ENCODE peak calls at places on chromosomes 13 and 19, in seven cellular contexts. H is psoas muscle; G is AG04450; J is adrenal gland; T is tibial nerve; C is CD8-positive, alpha-beta memory T cell; D is uterus. F is an unnamed sample.
A peak's percentile ranks its signal among the peaks of the same experiment; 100 is the strongest.

GRCh38 chr19:6801397-6802086 is 29.0 kb downstream of the VAV1 start:
- DNase-seq in C (peak; percentile 76), D (peak; percentile 29), G (no peak), T (peak; percentile 61), J (peak; percentile 73), H (peak; percentile 79), F (peak; percentile 90)

GRCh38 chr19:6287269-6287885 is 7.6 kb upstream of the MLLT1 start:
- DNase-seq in C (no peak), J (no peak), G (no peak), D (no peak), T (no peak), H (no peak), F (no peak)

GRCh38 chr13:69468624-69469023 is 639.0 kb upstream of the ATXN8OS start:
- DNase-seq in J (no peak), H (no peak), C (no peak), G (no peak), T (no peak), D (no peak), F (no peak)

GRCh38 chr19:7149956-7150705 is 80.6 kb downstream of the ZNF557 start:
- DNase-seq in T (no peak), D (no peak), J (no peak), C (no peak), G (no peak), H (no peak), F (no peak)

GRCh38 chr19:2282062-2282861 is at the start of gene PEAK3:
- DNase-seq in J (peak; percentile 85), C (no peak), G (no peak), D (peak; percentile 49), H (peak; percentile 85), T (peak; percentile 65), F (peak; percentile 81)

GRCh38 chr19:11203194-11204075 is 6.1 kb upstream of the KANK2 start:
- DNase-seq in H (peak; percentile 80), C (peak; percentile 18), J (peak; percentile 95), G (peak; percentile 30), T (peak; percentile 76), D (peak; percentile 93), F (peak; percentile 93)

GRCh38 chr19:38183227-38183914 is 40.7 kb downstream of the DPF1 start:
- DNase-seq in J (no peak), H (peak; percentile 67), C (no peak), T (peak; percentile 17), D (peak; percentile 60), G (no peak), F (peak; percentile 81)

GRCh38 chr19:441213-441823 is 19.5 kb downstream of the SHC2 start:
- DNase-seq in J (no peak), G (no peak), C (no peak), H (peak; percentile 51), T (no peak), D (no peak), F (no peak)

GRCh38 chr13:78147905-78148304 is 229.3 kb upstream of the EDNRB start:
- DNase-seq in G (peak; percentile 27), C (no peak), H (no peak), J (no peak), D (no peak), T (no peak), F (no peak)

GRCh38 chr13:99892189-99892588 is 79.4 kb downstream of the ZIC5 start:
- DNase-seq in T (no peak), H (no peak), C (no peak), G (no peak), J (no peak), D (no peak), F (no peak)

GRCh38 chr13:91100944-91101343 is 246.5 kb upstream of the MIR17HG start:
- DNase-seq in J (no peak), G (no peak), T (no peak), D (no peak), H (no peak), C (no peak), F (no peak)

GRCh38 chr13:80022146-80022545 is 318.8 kb downstream of the SPRY2 start:
- DNase-seq in H (no peak), C (no peak), J (no peak), D (no peak), G (no peak), T (no peak), F (no peak)

GRCh38 chr13:74570834-74571233 is 436.6 kb upstream of the KLF12 start:
- DNase-seq in C (no peak), D (no peak), J (no peak), H (no peak), T (no peak), G (peak; percentile 10), F (no peak)

GRCh38 chr19:55489711-55490477 is 1.7 kb downstream of the SSC5D start:
- DNase-seq in D (peak; percentile 35), C (no peak), G (no peak), J (no peak), T (no peak), H (no peak), F (peak; percentile 76)

GRCh38 chr13:29948246-29948645 is 97.8 kb upstream of the UBL3 start:
- DNase-seq in G (peak; percentile 61), D (no peak), C (no peak), T (no peak), H (no peak), J (no peak), F (no peak)

GRCh38 chr19:1181606-1182005 is 7.5 kb upstream of the SBNO2 start:
- DNase-seq in D (no peak), T (no peak), J (no peak), G (no peak), C (no peak), H (peak; percentile 43), F (no peak)

GRCh38 chr19:55340144-55340783 is 588 bp downstream of the KMT5C start:
- DNase-seq in H (no peak), D (no peak), G (no peak), T (no peak), J (peak; percentile 63), C (peak; percentile 27), F (peak; percentile 73)

GRCh38 chr19:17339088-17339741 is 1.9 kb downstream of the GTPBP3 start:
- DNase-seq in D (no peak), J (no peak), T (no peak), G (no peak), H (no peak), C (no peak), F (peak; percentile 31)

GRCh38 chr19:54208784-54209057 is 8.1 kb downstream of the RPS9 start:
- DNase-seq in G (no peak), T (no peak), J (no peak), H (no peak), D (no peak), C (no peak), F (no peak)

GRCh38 chr19:47471733-47472457 is at the start of gene SLC8A2:
- DNase-seq in C (peak; percentile 45), H (peak; percentile 69), J (peak; percentile 75), G (peak; percentile 54), T (no peak), D (peak; percentile 82), F (peak; percentile 85)

GRCh38 chr13:99836291-99836690 is 135.3 kb downstream of the ZIC5 start:
- DNase-seq in T (no peak), D (no peak), G (no peak), J (no peak), H (no peak), C (no peak), F (no peak)

GRCh38 chr13:97843201-97843600 is 110.3 kb upstream of the IPO5 start:
- DNase-seq in C (no peak), T (no peak), H (no peak), G (no peak), J (no peak), D (no peak), F (no peak)

GRCh38 chr19:7701654-7702457 is at the start of gene FCER2:
- DNase-seq in C (no peak), D (no peak), H (no peak), J (no peak), G (no peak), T (no peak), F (no peak)

DNA sequence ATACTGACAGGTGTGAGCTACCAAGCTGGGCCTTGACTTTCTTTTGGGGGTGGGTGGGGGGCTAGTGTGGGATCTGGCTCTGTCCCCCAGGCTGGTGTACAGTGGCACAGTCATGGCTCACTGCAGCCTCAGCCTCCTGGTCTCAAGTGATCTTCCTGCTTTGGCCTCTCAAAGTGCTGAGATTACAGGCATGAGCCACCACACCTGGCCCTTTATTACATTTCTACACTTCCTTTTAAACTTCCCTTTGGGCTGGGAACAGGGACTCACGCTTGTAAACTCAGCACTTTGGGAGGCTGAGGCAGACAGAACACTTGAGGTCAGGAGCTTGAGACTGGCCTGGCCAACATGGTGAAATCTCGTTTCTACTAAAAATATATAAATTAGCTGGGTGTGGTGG is 12.0 kb downstream of the FTL start:
- DNase-seq in C (no peak), H (no peak), G (no peak), D (no peak), J (no peak), T (no peak), F (no peak)
- H3K27ac ChIP-seq in C (no peak overlapping the region), H (peak overlapping the region; percentile 86), G (no peak overlapping the region), D (no peak overlapping the region), J (no peak overlapping the region), T (no peak overlapping the region), F (no peak overlapping the region)

GRCh38 chr19:22784051-22784450 is at the start of gene ZNF99:
- DNase-seq in H (peak; percentile 72), G (no peak), T (peak; percentile 59), D (peak; percentile 58), J (peak; percentile 76), C (no peak), F (peak; percentile 83)
- H3K9me3 ChIP-seq in H (no peaks in the 10 kb centered on the region), G (peaks cover 34% of the 10 kb centered on the region), T (peaks cover 9% of the 10 kb centered on the region), D (no peaks in the 10 kb centered on the region), J (no peaks in the 10 kb centered on the region), C (no peaks in the 10 kb centered on the region), F (no peaks in the 10 kb centered on the region)

DNA sequence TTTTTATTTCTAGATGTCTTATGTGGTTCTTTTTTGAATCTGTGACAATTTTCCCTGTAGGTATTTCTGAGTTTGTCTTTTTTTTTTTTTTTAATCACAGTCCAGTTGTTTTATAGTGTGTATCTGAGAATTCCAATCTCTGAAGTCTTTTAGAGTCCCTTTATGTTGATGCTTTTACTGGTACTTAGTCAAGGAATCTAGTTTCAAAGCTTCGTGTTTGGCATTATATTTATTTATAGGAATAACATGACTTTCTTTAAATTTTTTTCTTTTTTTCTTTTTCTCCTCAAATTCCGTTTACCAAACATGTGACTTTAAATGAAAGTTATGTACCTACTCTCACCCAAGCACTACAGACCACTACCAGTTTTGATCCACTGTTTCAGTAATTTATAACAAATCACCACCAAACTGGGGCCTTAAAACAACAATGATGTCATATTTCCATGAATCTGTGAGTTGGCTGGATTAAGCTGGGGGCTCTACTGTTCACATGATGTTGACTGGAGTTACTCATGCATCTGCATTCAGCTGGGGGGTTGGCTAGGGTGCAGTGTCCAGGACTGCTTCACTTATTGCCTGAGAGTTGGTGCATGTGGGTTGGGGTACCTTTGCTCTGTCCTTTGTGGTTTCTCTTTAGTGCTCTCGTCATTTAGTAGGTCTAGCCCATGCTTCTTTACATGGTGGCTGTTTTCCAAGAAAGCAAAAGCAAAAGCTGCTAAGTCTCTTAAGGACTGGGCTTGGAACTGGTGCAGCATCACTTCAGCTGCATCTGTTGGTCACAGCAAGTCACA is 22.3 kb downstream of the KCTD4 start:
- DNase-seq in H (no peak), J (no peak), D (no peak), T (no peak), G (peak; percentile 72), C (no peak), F (no peak)
- H3K27ac ChIP-seq in H (no peak overlapping the region), J (no peak overlapping the region), D (no peak overlapping the region), T (no peak overlapping the region), G (peak overlapping the region; percentile 82), C (no peak overlapping the region), F (no peak overlapping the region)

DNA sequence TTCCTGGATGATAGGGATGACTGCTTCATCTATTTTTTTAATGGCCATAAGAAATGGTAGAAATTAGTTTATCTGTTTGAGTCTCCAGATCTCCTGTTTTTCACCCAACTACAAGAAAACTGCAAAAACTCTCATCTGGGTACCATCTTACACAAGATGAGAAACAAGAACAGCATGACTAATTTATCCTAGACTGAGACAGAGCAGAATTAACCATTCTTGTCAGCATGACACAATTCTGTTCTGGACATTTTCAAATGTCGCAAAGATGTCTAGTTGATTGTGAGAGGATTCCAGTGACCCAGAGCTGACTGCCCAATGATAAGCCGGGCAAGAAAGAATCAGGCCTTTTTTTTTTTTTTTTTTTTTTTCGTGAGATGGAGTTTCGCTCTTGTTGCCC is 12.8 kb downstream of the ZNF43 start:
- DNase-seq in G (no peak), C (no peak), D (no peak), H (no peak), T (no peak), J (no peak), F (no peak)
- H3K9me3 ChIP-seq in G (peaks cover 56% of the 10 kb centered on the region), C (peaks cover 8% of the 10 kb centered on the region), D (no peaks in the 10 kb centered on the region), H (peaks cover 3% of the 10 kb centered on the region), T (peaks cover 62% of the 10 kb centered on the region), J (no peaks in the 10 kb centered on the region), F (no peaks in the 10 kb centered on the region)

F was measured in right cardiac atrium.